ENCODE peak calls at places on chromosomes 16 and 17, in seven cellular contexts. A, V, L, T, C, S and W are unnamed samples.
A peak's percentile ranks its signal among the peaks of the same experiment; 100 is the strongest.

GRCh38 chr17:38815576-38816193 is 9.4 kb downstream of the CWC25 start:
- DNase-seq in A (peak; percentile 11), T (peak; percentile 45), S (no peak), V (no peak), C (no peak), L (peak; percentile 64), W (no peak)

GRCh38 chr17:82231312-82231561 is 2.4 kb downstream of the SLC16A3 start:
- DNase-seq in S (no peak), L (no peak), A (no peak), C (no peak), V (no peak), T (no peak), W (no peak)

GRCh38 chr17:38867179-38867994 is 2.5 kb upstream of the LASP1 start:
- DNase-seq in S (peak; percentile 80), L (peak; percentile 85), T (peak; percentile 73), A (peak; percentile 64), V (peak; percentile 86), C (no peak), W (no peak)

GRCh38 chr17:18219016-18219415 is 6.4 kb upstream of the LLGL1 start:
- DNase-seq in T (no peak), V (no peak), L (peak; percentile 86), S (no peak), A (no peak), C (no peak), W (no peak)

GRCh38 chr17:69314246-69315030 is 12.5 kb downstream of the ABCA5 start:
- DNase-seq in C (no peak), V (no peak), S (no peak), A (no peak), T (no peak), L (no peak), W (no peak)

GRCh38 chr16:29198731-29199521 is 207.6 kb downstream of the NPIPB11 start:
- DNase-seq in V (no peak), C (no peak), A (no peak), S (peak; percentile 68), T (no peak), L (no peak), W (no peak)

GRCh38 chr17:67637901-67638641 is 79.7 kb upstream of the NOL11 start:
- DNase-seq in C (no peak), A (peak; percentile 99), V (no peak), T (no peak), L (no peak), S (no peak), W (no peak)

GRCh38 chr16:17211797-17212196 is 259.0 kb downstream of the XYLT1 start:
- DNase-seq in A (no peak), S (no peak), T (no peak), V (peak; percentile 3), C (no peak), L (no peak), W (no peak)

GRCh38 chr16:2037631-2038358 is 9.8 kb downstream of the NTHL1 start:
- DNase-seq in V (no peak), S (no peak), L (no peak), C (no peak), T (peak; percentile 20), A (no peak), W (no peak)

GRCh38 chr17:7190276-7190917 is 11.2 kb upstream of the ASGR1 start:
- DNase-seq in C (no peak), L (no peak), V (no peak), S (no peak), T (peak; percentile 12), A (no peak), W (no peak)

GRCh38 chr17:7213895-7214299 is 5.7 kb downstream of the DLG4 start:
- DNase-seq in T (peak; percentile 91), S (no peak), A (peak; percentile 49), L (peak; percentile 95), C (no peak), V (peak; percentile 84), W (peak; percentile 98)

GRCh38 chr16:30185683-30186421 is 2.5 kb downstream of the CORO1A start:
- DNase-seq in A (no peak), L (no peak), C (no peak), S (peak; percentile 70), V (peak; percentile 51), T (peak; percentile 92), W (no peak)

GRCh38 chr16:21611178-21611545 is 11.8 kb downstream of the METTL9 start:
- DNase-seq in L (peak; percentile 56), A (peak; percentile 11), S (no peak), V (no peak), C (no peak), T (no peak), W (no peak)

GRCh38 chr17:48228720-48229119 is 121.2 kb downstream of the SNX11 start:
- DNase-seq in A (no peak), L (no peak), C (no peak), V (peak; percentile 34), T (no peak), S (no peak), W (peak; percentile 29)

GRCh38 chr16:31093132-31093703 is 1.4 kb downstream of the VKORC1 start:
- DNase-seq in S (no peak), V (peak; percentile 87), T (no peak), C (no peak), A (peak; percentile 54), L (no peak), W (no peak)

GRCh38 chr17:57603978-57604377 is 141.1 kb downstream of the CCDC182 start:
- DNase-seq in S (no peak), C (no peak), A (no peak), V (no peak), T (peak; percentile 89), L (no peak), W (no peak)

GRCh38 chr17:77924757-77925336 is 33.7 kb upstream of the TNRC6C start:
- DNase-seq in C (no peak), V (no peak), A (no peak), L (no peak), S (peak; percentile 74), T (no peak), W (peak; percentile 71)

GRCh38 chr17:36935681-36936454 is 1.4 kb upstream of the LHX1 start:
- DNase-seq in A (no peak), L (no peak), C (no peak), T (no peak), V (peak; percentile 56), S (no peak), W (no peak)

GRCh38 chr16:53168744-53169143 is 114.0 kb downstream of the CHD9 start:
- DNase-seq in A (no peak), S (no peak), V (no peak), T (no peak), C (no peak), L (no peak), W (no peak)

GRCh38 chr17:74514632-74515035 is 16.6 kb downstream of the CD300LB start:
- DNase-seq in V (no peak), C (no peak), A (no peak), T (no peak), L (no peak), S (no peak), W (no peak)

GRCh38 chr17:17205368-17206148 is 575 bp downstream of the PLD6 start:
- DNase-seq in C (no peak), T (peak; percentile 74), A (peak; percentile 71), V (peak; percentile 92), S (peak; percentile 78), L (no peak), W (no peak)

GRCh38 chr17:64256913-64257807 is 5.9 kb downstream of the TEX2 start:
- DNase-seq in C (no peak), T (no peak), V (no peak), L (peak; percentile 35), S (no peak), A (no peak), W (no peak)

GRCh38 chr16:894841-895240 is 75.9 kb downstream of the LMF1 start:
- DNase-seq in L (no peak), T (no peak), C (no peak), S (no peak), V (no peak), A (no peak), W (no peak)

GRCh38 chr17:19867094-19867653 is 562 bp downstream of the ULK2 start:
- DNase-seq in L (peak; percentile 71), C (no peak), A (peak; percentile 60), T (peak; percentile 53), V (peak; percentile 77), S (peak; percentile 86), W (no peak)

GRCh38 chr17:10127819-10128375 is 70.5 kb downstream of the GAS7 start:
- DNase-seq in V (no peak), T (no peak), S (peak; percentile 89), L (peak; percentile 97), A (no peak), C (peak; percentile 93), W (no peak)

GRCh38 chr16:74862743-74863244 is 88.2 kb upstream of the FA2H start:
- DNase-seq in V (peak; percentile 54), A (peak; percentile 68), T (no peak), C (no peak), S (no peak), L (peak; percentile 57), W (no peak)

GRCh38 chr17:69857412-69857835 is 217.6 kb upstream of the KCNJ16 start:
- DNase-seq in A (peak; percentile 97), T (no peak), S (no peak), L (peak; percentile 79), C (peak; percentile 66), V (no peak), W (no peak)

GRCh38 chr17:19590912-19591551 is 57.4 kb downstream of the SLC47A1 start:
- DNase-seq in L (no peak), V (no peak), T (no peak), A (no peak), S (no peak), C (no peak), W (no peak)

GRCh38 chr16:85523602-85524364 is 89.3 kb upstream of the GSE1 start:
- DNase-seq in L (peak; percentile 66), C (no peak), T (no peak), S (peak; percentile 82), V (peak; percentile 84), A (no peak), W (no peak)
- H3K27ac ChIP-seq in L (peak overlapping the region; percentile 36), C (no peak overlapping the region), T (no peak overlapping the region), S (peak overlapping the region; percentile 58), V (peak overlapping the region; percentile 86), A (no peak overlapping the region), W (no peak overlapping the region)

GRCh38 chr16:55468352-55468990 is 10.5 kb upstream of the MMP2 start:
- DNase-seq in A (no peak), S (peak; percentile 47), V (no peak), C (no peak), L (no peak), T (no peak), W (no peak)
- H3K27ac ChIP-seq in A (no peak overlapping the region), S (no peak overlapping the region), V (no peak overlapping the region), C (no peak overlapping the region), L (no peak overlapping the region), T (no peak overlapping the region), W (no peak overlapping the region)

DNA sequence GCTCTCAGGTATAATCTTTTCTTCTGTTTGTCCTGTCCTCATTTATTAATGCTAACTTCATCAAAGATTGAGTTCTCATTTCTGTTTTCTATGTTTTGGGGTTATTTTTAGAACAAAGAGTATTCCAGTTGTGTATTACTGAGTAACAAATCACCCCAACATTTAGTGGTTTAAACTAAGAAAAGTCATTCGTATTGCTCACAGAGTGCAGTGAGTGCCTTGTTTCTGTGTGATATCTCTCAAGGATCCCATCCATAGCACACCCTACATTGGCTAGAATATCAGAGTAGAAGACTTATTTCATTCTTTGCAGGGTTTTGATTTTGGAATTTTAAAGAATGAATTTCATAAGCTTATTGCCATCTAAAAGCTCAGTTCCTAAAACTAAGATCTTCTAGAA is 72.1 kb downstream of the VMP1 start:
- DNase-seq in C (no peak), T (no peak), V (no peak), A (no peak), L (no peak), S (no peak), W (no peak)
- H3K27ac ChIP-seq in C (no peak overlapping the region), T (no peak overlapping the region), V (no peak overlapping the region), A (no peak overlapping the region), L (no peak overlapping the region), S (no peak overlapping the region), W (no peak overlapping the region)

GRCh38 chr16:67969286-67970039 is 1.0 kb upstream of the SLC12A4 start:
- DNase-seq in V (no peak), T (no peak), L (peak; percentile 61), S (no peak), C (no peak), A (no peak), W (no peak)
- H3K27ac ChIP-seq in V (no peak overlapping the region), T (peak overlapping the region; percentile 63), L (no peak overlapping the region), S (peak overlapping the region; percentile 95), C (no peak overlapping the region), A (no peak overlapping the region), W (no peak overlapping the region)